ENCODE peak calls at places on chromosomes 2 and 18, in nine cellular contexts. One of them, this sample, is unnamed.
A peak's percentile ranks its signal among the peaks of the same experiment; 100 is the strongest.

GRCh38 chr2:22756644-22757043 is 628.3 kb upstream of the KLHL29 start:
- DNase-seq in NB4: no peak
- DNase-seq in H1: no peak
- DNase-seq in HFF-Myc: no peak
- DNase-seq in fibroblast of pulmonary artery: no peak
- DNase-seq in brain microvascular endothelial cell: no peak
- DNase-seq in CD4-positive, CD25-positive, alpha-beta regulatory T cell: no peak
- DNase-seq in right lobe of liver: no peak
- DNase-seq in upper lobe of left lung: no peak
- DNase-seq in this sample: no peak

GRCh38 chr2:166384774-166385173 is 9.0 kb upstream of the SCN9A start:
- DNase-seq in NB4: peak; percentile 29
- DNase-seq in H1: no peak
- DNase-seq in HFF-Myc: no peak
- DNase-seq in fibroblast of pulmonary artery: peak; percentile 60
- DNase-seq in brain microvascular endothelial cell: no peak
- DNase-seq in CD4-positive, CD25-positive, alpha-beta regulatory T cell: peak; percentile 10
- DNase-seq in right lobe of liver: no peak
- DNase-seq in upper lobe of left lung: no peak
- DNase-seq in this sample: no peak

GRCh38 chr2:197090713-197091367 is 164.3 kb upstream of the PGAP1 start:
- DNase-seq in NB4: no peak
- DNase-seq in H1: no peak
- DNase-seq in HFF-Myc: no peak
- DNase-seq in fibroblast of pulmonary artery: no peak
- DNase-seq in brain microvascular endothelial cell: no peak
- DNase-seq in CD4-positive, CD25-positive, alpha-beta regulatory T cell: no peak
- DNase-seq in right lobe of liver: no peak
- DNase-seq in upper lobe of left lung: no peak
- DNase-seq in this sample: no peak

GRCh38 chr2:68885074-68885810 is 14.0 kb upstream of the BMP10 start:
- DNase-seq in NB4: no peak
- DNase-seq in H1: no peak
- DNase-seq in HFF-Myc: no peak
- DNase-seq in fibroblast of pulmonary artery: no peak
- DNase-seq in brain microvascular endothelial cell: no peak
- DNase-seq in CD4-positive, CD25-positive, alpha-beta regulatory T cell: no peak
- DNase-seq in right lobe of liver: no peak
- DNase-seq in upper lobe of left lung: no peak
- DNase-seq in this sample: no peak

GRCh38 chr2:142876423-142876822 is 1.0 kb upstream of the KYNU start:
- DNase-seq in NB4: no peak
- DNase-seq in H1: no peak
- DNase-seq in HFF-Myc: no peak
- DNase-seq in fibroblast of pulmonary artery: peak; percentile 26
- DNase-seq in brain microvascular endothelial cell: no peak
- DNase-seq in CD4-positive, CD25-positive, alpha-beta regulatory T cell: no peak
- DNase-seq in right lobe of liver: no peak
- DNase-seq in upper lobe of left lung: no peak
- DNase-seq in this sample: no peak

GRCh38 chr18:3246636-3247242 is 862 bp upstream of the MYL12A start:
- DNase-seq in NB4: no peak
- DNase-seq in H1: no peak
- DNase-seq in HFF-Myc: no peak
- DNase-seq in fibroblast of pulmonary artery: peak; percentile 30
- DNase-seq in brain microvascular endothelial cell: no peak
- DNase-seq in CD4-positive, CD25-positive, alpha-beta regulatory T cell: no peak
- DNase-seq in right lobe of liver: peak; percentile 63
- DNase-seq in upper lobe of left lung: peak; percentile 52
- DNase-seq in this sample: no peak

GRCh38 chr2:10538224-10538894 is 90.2 kb upstream of the ODC1 start:
- DNase-seq in NB4: peak; percentile 46
- DNase-seq in H1: no peak
- DNase-seq in HFF-Myc: no peak
- DNase-seq in fibroblast of pulmonary artery: peak; percentile 44
- DNase-seq in brain microvascular endothelial cell: peak; percentile 75
- DNase-seq in CD4-positive, CD25-positive, alpha-beta regulatory T cell: no peak
- DNase-seq in right lobe of liver: no peak
- DNase-seq in upper lobe of left lung: no peak
- DNase-seq in this sample: peak; percentile 56

GRCh38 chr2:167692191-167692590 is 555.2 kb downstream of the STK39 start:
- DNase-seq in NB4: no peak
- DNase-seq in H1: no peak
- DNase-seq in HFF-Myc: no peak
- DNase-seq in fibroblast of pulmonary artery: no peak
- DNase-seq in brain microvascular endothelial cell: no peak
- DNase-seq in CD4-positive, CD25-positive, alpha-beta regulatory T cell: no peak
- DNase-seq in right lobe of liver: no peak
- DNase-seq in upper lobe of left lung: no peak
- DNase-seq in this sample: no peak

GRCh38 chr2:134362751-134363150 is 108.9 kb downstream of the MGAT5 start:
- DNase-seq in NB4: no peak
- DNase-seq in H1: no peak
- DNase-seq in HFF-Myc: no peak
- DNase-seq in fibroblast of pulmonary artery: no peak
- DNase-seq in brain microvascular endothelial cell: no peak
- DNase-seq in CD4-positive, CD25-positive, alpha-beta regulatory T cell: no peak
- DNase-seq in right lobe of liver: no peak
- DNase-seq in upper lobe of left lung: no peak
- DNase-seq in this sample: no peak

GRCh38 chr2:145038041-145038525 is 518.2 kb upstream of the ZEB2 start:
- DNase-seq in NB4: no peak
- DNase-seq in H1: no peak
- DNase-seq in HFF-Myc: no peak
- DNase-seq in fibroblast of pulmonary artery: no peak
- DNase-seq in brain microvascular endothelial cell: no peak
- DNase-seq in CD4-positive, CD25-positive, alpha-beta regulatory T cell: no peak
- DNase-seq in right lobe of liver: no peak
- DNase-seq in upper lobe of left lung: no peak
- DNase-seq in this sample: no peak

GRCh38 chr18:27223570-27224340 is 38.6 kb upstream of the CHST9 start:
- DNase-seq in NB4: no peak
- DNase-seq in H1: no peak
- DNase-seq in HFF-Myc: no peak
- DNase-seq in fibroblast of pulmonary artery: no peak
- DNase-seq in brain microvascular endothelial cell: no peak
- DNase-seq in CD4-positive, CD25-positive, alpha-beta regulatory T cell: no peak
- DNase-seq in right lobe of liver: no peak
- DNase-seq in upper lobe of left lung: no peak
- DNase-seq in this sample: no peak

GRCh38 chr2:7324706-7325105 is 407.5 kb downstream of the RNF144A start:
- DNase-seq in NB4: no peak
- DNase-seq in H1: no peak
- DNase-seq in HFF-Myc: no peak
- DNase-seq in fibroblast of pulmonary artery: no peak
- DNase-seq in brain microvascular endothelial cell: no peak
- DNase-seq in CD4-positive, CD25-positive, alpha-beta regulatory T cell: no peak
- DNase-seq in right lobe of liver: no peak
- DNase-seq in upper lobe of left lung: no peak
- DNase-seq in this sample: no peak

GRCh38 chr2:19574788-19575260 is 216.4 kb upstream of the OSR1 start:
- DNase-seq in NB4: no peak
- DNase-seq in H1: no peak
- DNase-seq in HFF-Myc: peak; percentile 96
- DNase-seq in fibroblast of pulmonary artery: peak; percentile 88
- DNase-seq in brain microvascular endothelial cell: peak; percentile 47
- DNase-seq in CD4-positive, CD25-positive, alpha-beta regulatory T cell: no peak
- DNase-seq in right lobe of liver: no peak
- DNase-seq in upper lobe of left lung: no peak
- DNase-seq in this sample: no peak

GRCh38 chr2:16203691-16204090 is 263.3 kb downstream of the MYCN start:
- DNase-seq in NB4: no peak
- DNase-seq in H1: no peak
- DNase-seq in HFF-Myc: no peak
- DNase-seq in fibroblast of pulmonary artery: no peak
- DNase-seq in brain microvascular endothelial cell: no peak
- DNase-seq in CD4-positive, CD25-positive, alpha-beta regulatory T cell: no peak
- DNase-seq in right lobe of liver: no peak
- DNase-seq in upper lobe of left lung: no peak
- DNase-seq in this sample: no peak

GRCh38 chr2:136024616-136025015 is 39.2 kb upstream of the DARS1 start:
- DNase-seq in NB4: no peak
- DNase-seq in H1: no peak
- DNase-seq in HFF-Myc: no peak
- DNase-seq in fibroblast of pulmonary artery: peak; percentile 18
- DNase-seq in brain microvascular endothelial cell: no peak
- DNase-seq in CD4-positive, CD25-positive, alpha-beta regulatory T cell: no peak
- DNase-seq in right lobe of liver: no peak
- DNase-seq in upper lobe of left lung: no peak
- DNase-seq in this sample: no peak

DNA sequence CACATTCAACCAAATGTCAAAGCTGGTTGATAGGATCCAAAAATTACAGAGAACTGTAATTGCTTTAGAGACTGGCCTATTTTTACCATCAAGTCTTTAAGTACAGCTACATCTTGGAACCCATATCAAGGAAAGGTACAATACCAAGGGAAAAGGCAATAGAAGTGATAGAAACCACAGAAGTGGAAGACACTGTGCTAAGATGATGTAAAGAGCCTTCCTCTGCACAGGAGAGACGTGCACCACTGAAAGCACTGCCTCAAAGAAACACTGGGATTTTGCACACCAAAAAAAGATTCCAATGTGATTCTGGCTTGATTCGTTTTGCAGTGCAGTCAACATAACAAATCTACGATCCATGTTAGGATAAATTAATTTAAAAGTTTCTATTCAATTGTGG is 103.1 kb downstream of the BCL2 start:
- DNase-seq in NB4: no peak
- DNase-seq in H1: no peak
- DNase-seq in HFF-Myc: no peak
- DNase-seq in fibroblast of pulmonary artery: no peak
- DNase-seq in brain microvascular endothelial cell: no peak
- DNase-seq in CD4-positive, CD25-positive, alpha-beta regulatory T cell: no peak
- DNase-seq in right lobe of liver: no peak
- DNase-seq in upper lobe of left lung: no peak
- DNase-seq in this sample: no peak
- H3K4me3 ChIP-seq in NB4: no peak overlapping the region
- H3K4me3 ChIP-seq in H1: no peak overlapping the region
- H3K4me3 ChIP-seq in HFF-Myc: no peak overlapping the region
- H3K4me3 ChIP-seq in fibroblast of pulmonary artery: no peak overlapping the region
- H3K4me3 ChIP-seq in brain microvascular endothelial cell: no peak overlapping the region
- H3K4me3 ChIP-seq in CD4-positive, CD25-positive, alpha-beta regulatory T cell: peak overlapping the region; percentile 71
- H3K4me3 ChIP-seq in right lobe of liver: no peak overlapping the region
- H3K4me3 ChIP-seq in upper lobe of left lung: no peak overlapping the region
- H3K4me3 ChIP-seq in this sample: no peak overlapping the region

GRCh38 chr2:105866439-105867170 is 121.9 kb downstream of the NCK2 start:
- DNase-seq in NB4: peak; percentile 32
- DNase-seq in H1: no peak
- DNase-seq in HFF-Myc: no peak
- DNase-seq in fibroblast of pulmonary artery: peak; percentile 38
- DNase-seq in brain microvascular endothelial cell: peak; percentile 31
- DNase-seq in CD4-positive, CD25-positive, alpha-beta regulatory T cell: no peak
- DNase-seq in right lobe of liver: no peak
- DNase-seq in upper lobe of left lung: no peak
- DNase-seq in this sample: no peak
- H3K4me3 ChIP-seq in NB4: no peak overlapping the region
- H3K4me3 ChIP-seq in H1: no peak overlapping the region
- H3K4me3 ChIP-seq in HFF-Myc: no peak overlapping the region
- H3K4me3 ChIP-seq in fibroblast of pulmonary artery: no peak overlapping the region
- H3K4me3 ChIP-seq in brain microvascular endothelial cell: no peak overlapping the region
- H3K4me3 ChIP-seq in CD4-positive, CD25-positive, alpha-beta regulatory T cell: peak overlapping the region; percentile 13
- H3K4me3 ChIP-seq in right lobe of liver: no peak overlapping the region
- H3K4me3 ChIP-seq in upper lobe of left lung: no peak overlapping the region
- H3K4me3 ChIP-seq in this sample: no peak overlapping the region

GRCh38 chr2:120348134-120349103 is 2.5 kb downstream of the INHBB start:
- DNase-seq in NB4: no peak
- DNase-seq in H1: no peak
- DNase-seq in HFF-Myc: no peak
- DNase-seq in fibroblast of pulmonary artery: no peak
- DNase-seq in brain microvascular endothelial cell: no peak
- DNase-seq in CD4-positive, CD25-positive, alpha-beta regulatory T cell: no peak
- DNase-seq in right lobe of liver: peak; percentile 66
- DNase-seq in upper lobe of left lung: peak; percentile 53
- DNase-seq in this sample: no peak

GRCh38 chr2:120349125-120349921 is 3.4 kb downstream of the INHBB start:
- DNase-seq in NB4: no peak
- DNase-seq in H1: no peak
- DNase-seq in HFF-Myc: no peak
- DNase-seq in fibroblast of pulmonary artery: no peak
- DNase-seq in brain microvascular endothelial cell: no peak
- DNase-seq in CD4-positive, CD25-positive, alpha-beta regulatory T cell: no peak
- DNase-seq in right lobe of liver: no peak
- DNase-seq in upper lobe of left lung: no peak
- DNase-seq in this sample: no peak

GRCh38 chr2:120350125-120350524 is 4.2 kb downstream of the INHBB start:
- DNase-seq in NB4: no peak
- DNase-seq in H1: no peak
- DNase-seq in HFF-Myc: no peak
- DNase-seq in fibroblast of pulmonary artery: no peak
- DNase-seq in brain microvascular endothelial cell: no peak
- DNase-seq in CD4-positive, CD25-positive, alpha-beta regulatory T cell: no peak
- DNase-seq in right lobe of liver: no peak
- DNase-seq in upper lobe of left lung: no peak
- DNase-seq in this sample: no peak

GRCh38 chr2:120352701-120353590 is 7.0 kb downstream of the INHBB start:
- DNase-seq in NB4: no peak
- DNase-seq in H1: no peak
- DNase-seq in HFF-Myc: no peak
- DNase-seq in fibroblast of pulmonary artery: no peak
- DNase-seq in brain microvascular endothelial cell: no peak
- DNase-seq in CD4-positive, CD25-positive, alpha-beta regulatory T cell: no peak
- DNase-seq in right lobe of liver: no peak
- DNase-seq in upper lobe of left lung: no peak
- DNase-seq in this sample: no peak

GRCh38 chr2:120350801-120351324 is 4.9 kb downstream of the INHBB start:
- DNase-seq in NB4: no peak
- DNase-seq in H1: no peak
- DNase-seq in HFF-Myc: no peak
- DNase-seq in fibroblast of pulmonary artery: no peak
- DNase-seq in brain microvascular endothelial cell: no peak
- DNase-seq in CD4-positive, CD25-positive, alpha-beta regulatory T cell: no peak
- DNase-seq in right lobe of liver: no peak
- DNase-seq in upper lobe of left lung: peak; percentile 78
- DNase-seq in this sample: no peak
- H3K4me3 ChIP-seq in NB4: no peak overlapping the region
- H3K4me3 ChIP-seq in H1: no peak overlapping the region
- H3K4me3 ChIP-seq in HFF-Myc: no peak overlapping the region
- H3K4me3 ChIP-seq in fibroblast of pulmonary artery: no peak overlapping the region
- H3K4me3 ChIP-seq in brain microvascular endothelial cell: no peak overlapping the region
- H3K4me3 ChIP-seq in CD4-positive, CD25-positive, alpha-beta regulatory T cell: no peak overlapping the region
- H3K4me3 ChIP-seq in right lobe of liver: no peak overlapping the region
- H3K4me3 ChIP-seq in upper lobe of left lung: no peak overlapping the region
- H3K4me3 ChIP-seq in this sample: no peak overlapping the region

DNA sequence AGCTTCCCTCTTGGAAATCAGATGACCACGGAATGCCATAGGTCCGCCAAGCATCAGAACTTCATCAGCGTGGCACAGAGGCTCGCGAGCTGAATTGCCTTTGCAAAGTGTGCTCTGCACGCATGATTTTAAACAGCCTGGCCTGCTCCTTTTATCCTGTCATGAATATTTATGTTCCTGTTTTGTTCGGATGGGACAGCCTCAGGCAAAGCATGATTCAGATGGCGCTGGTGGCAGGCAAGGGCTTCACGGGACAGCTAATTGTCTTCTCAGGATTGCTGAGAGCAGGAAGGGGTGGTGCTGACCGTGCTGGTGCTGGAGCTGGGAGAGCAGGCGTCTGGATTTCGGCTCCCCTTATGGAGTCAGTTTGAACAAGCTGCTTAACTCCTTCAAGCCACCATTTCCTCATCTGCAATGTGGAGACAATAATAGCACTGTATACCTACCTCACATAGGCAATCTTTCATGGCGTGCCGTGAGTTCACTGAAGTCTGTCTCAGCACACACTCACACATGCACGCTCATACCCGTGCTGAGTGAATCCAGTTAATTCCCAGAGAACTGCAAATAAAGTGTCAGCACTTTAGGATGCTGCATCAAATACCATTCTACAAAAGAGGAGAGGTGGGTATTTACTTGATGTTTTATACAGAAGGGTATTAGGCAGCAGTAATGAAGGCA is 79.7 kb upstream of the APCDD1 start:
- DNase-seq in NB4: no peak
- DNase-seq in H1: no peak
- DNase-seq in HFF-Myc: peak; percentile 32
- DNase-seq in fibroblast of pulmonary artery: no peak
- DNase-seq in brain microvascular endothelial cell: no peak
- DNase-seq in CD4-positive, CD25-positive, alpha-beta regulatory T cell: no peak
- DNase-seq in right lobe of liver: no peak
- DNase-seq in upper lobe of left lung: no peak
- DNase-seq in this sample: no peak
- H3K4me3 ChIP-seq in NB4: no peak overlapping the region
- H3K4me3 ChIP-seq in H1: no peak overlapping the region
- H3K4me3 ChIP-seq in HFF-Myc: no peak overlapping the region
- H3K4me3 ChIP-seq in fibroblast of pulmonary artery: no peak overlapping the region
- H3K4me3 ChIP-seq in brain microvascular endothelial cell: no peak overlapping the region
- H3K4me3 ChIP-seq in CD4-positive, CD25-positive, alpha-beta regulatory T cell: no peak overlapping the region
- H3K4me3 ChIP-seq in right lobe of liver: no peak overlapping the region
- H3K4me3 ChIP-seq in upper lobe of left lung: no peak overlapping the region
- H3K4me3 ChIP-seq in this sample: no peak overlapping the region

This sample was measured in epithelial cell of proximal tubule.